ENCODE peak calls at places on chromosomes 13 and 19, in four cellular contexts. U is activated T-cell treated with anti-CD3 and anti-CD28 coated beads, Interleukin-2, amount 50 U/mL, for 72 hours; S is epithelial cell of proximal tubule; O is cerebellum. D is an unnamed sample.
A peak's percentile ranks its signal among the peaks of the same experiment; 100 is the strongest.

GRCh38 chr13:21039097-21039800 is 22.1 kb downstream of the LATS2 start:
- DNase-seq in U (no peak), S (no peak), O (no peak), D (no peak)

GRCh38 chr19:3722443-3723109 is 14.4 kb downstream of the TJP3 start:
- DNase-seq in U (no peak), S (no peak), O (no peak), D (no peak)

GRCh38 chr19:3336351-3336679 is 30.1 kb upstream of the NFIC start:
- DNase-seq in U (no peak), S (no peak), O (no peak), D (no peak)

GRCh38 chr13:20873348-20873747 is 29.2 kb downstream of the XPO4 start:
- DNase-seq in U (no peak), S (no peak), O (no peak), D (no peak)

GRCh38 chr13:26785845-26786630 is 25.5 kb upstream of the GPR12 start:
- DNase-seq in U (peak; percentile 63), S (no peak), O (no peak), D (no peak)

GRCh38 chr13:87274209-87274819 is 396.9 kb upstream of the SLITRK5 start:
- DNase-seq in U (peak; percentile 15), S (peak; percentile 15), O (no peak), D (peak; percentile 14)

GRCh38 chr19:16368385-16369305 is 44.0 kb downstream of the KLF2 start:
- DNase-seq in U (peak; percentile 26), S (no peak), O (no peak), D (no peak)

GRCh38 chr19:18224525-18225354 is 1.5 kb downstream of the PDE4C start:
- DNase-seq in U (peak; percentile 97), S (peak; percentile 87), O (peak; percentile 97), D (peak; percentile 79)

GRCh38 chr13:24135674-24136300 is 24.7 kb upstream of the SPATA13 start:
- DNase-seq in U (no peak), S (no peak), O (no peak), D (no peak)

GRCh38 chr13:47897411-47898050 is 103.5 kb downstream of the SUCLA2 start:
- DNase-seq in U (no peak), S (no peak), O (peak; percentile 57), D (peak; percentile 18)

GRCh38 chr13:91721413-91721812 is 323.0 kb downstream of the GPC5 start:
- DNase-seq in U (no peak), S (no peak), O (no peak), D (no peak)

GRCh38 chr13:31882794-31883193 is 143.5 kb downstream of the RXFP2 start:
- DNase-seq in U (no peak), S (no peak), O (no peak), D (no peak)

GRCh38 chr19:33246729-33247440 is 21.2 kb upstream of the SLC7A10 start:
- DNase-seq in U (no peak), S (no peak), O (no peak), D (no peak)

GRCh38 chr19:7926021-7926726 is at the start of gene CTXN1:
- DNase-seq in U (peak; percentile 74), S (no peak), O (peak; percentile 73), D (no peak)

GRCh38 chr19:10419200-10419645 is 1.1 kb upstream of the PDE4A start:
- DNase-seq in U (peak; percentile 57), S (no peak), O (no peak), D (no peak)

GRCh38 chr19:49801966-49802661 is 11.0 kb downstream of the FUZ start:
- DNase-seq in U (no peak), S (no peak), O (peak; percentile 96), D (peak; percentile 44)

GRCh38 chr19:20247016-20247683 is 80.1 kb downstream of the ZNF486 start:
- DNase-seq in U (peak; percentile 26), S (no peak), O (peak; percentile 26), D (no peak)

GRCh38 chr13:48580185-48580803 is 47.4 kb upstream of the RCBTB2 start:
- DNase-seq in U (peak; percentile 59), S (no peak), O (peak; percentile 60), D (no peak)

GRCh38 chr19:8571006-8571411 is 6.2 kb downstream of the MYO1F start:
- DNase-seq in U (peak; percentile 55), S (no peak), O (no peak), D (no peak)

GRCh38 chr13:94620286-94620896 is 18.7 kb downstream of the GPR180 start:
- DNase-seq in U (peak; percentile 23), S (no peak), O (peak; percentile 37), D (no peak)

GRCh38 chr13:47835470-47836228 is 165.4 kb downstream of the SUCLA2 start:
- DNase-seq in U (no peak), S (no peak), O (no peak), D (no peak)

D was measured in kidney epithelial cell.